ENCODE peak calls at places on chromosomes 4 and X, in seven cellular contexts. One of them, this sample, is unnamed.
A peak's percentile ranks its signal among the peaks of the same experiment; 100 is the strongest.

GRCh38 chrX:46574941-46575381 is 1.4 kb downstream of the CHST7 start:
- DNase-seq in H1: no peak
- DNase-seq in right lobe of liver: peak; percentile 60
- DNase-seq in esophagus muscularis mucosa: no peak
- DNase-seq in transverse colon: no peak
- DNase-seq in IMR-90: no peak
- DNase-seq in ovary: no peak
- DNase-seq in this sample: no peak

GRCh38 chrX:43964936-43965335 is 8.3 kb downstream of the NDP start:
- DNase-seq in H1: no peak
- DNase-seq in right lobe of liver: no peak
- DNase-seq in esophagus muscularis mucosa: no peak
- DNase-seq in transverse colon: no peak
- DNase-seq in IMR-90: no peak
- DNase-seq in ovary: no peak
- DNase-seq in this sample: no peak

GRCh38 chr4:60805500-60806313 is 394.4 kb upstream of the ADGRL3 start:
- DNase-seq in H1: no peak
- DNase-seq in right lobe of liver: no peak
- DNase-seq in esophagus muscularis mucosa: no peak
- DNase-seq in transverse colon: no peak
- DNase-seq in IMR-90: peak; percentile 31
- DNase-seq in ovary: no peak
- DNase-seq in this sample: no peak

GRCh38 chr4:8319731-8320385 is 50.3 kb downstream of the HTRA3 start:
- DNase-seq in H1: no peak
- DNase-seq in right lobe of liver: no peak
- DNase-seq in esophagus muscularis mucosa: no peak
- DNase-seq in transverse colon: peak; percentile 25
- DNase-seq in IMR-90: no peak
- DNase-seq in ovary: no peak
- DNase-seq in this sample: no peak

GRCh38 chrX:3609800-3610199 is 103.6 kb downstream of the PRKX start:
- DNase-seq in H1: no peak
- DNase-seq in right lobe of liver: no peak
- DNase-seq in esophagus muscularis mucosa: no peak
- DNase-seq in transverse colon: no peak
- DNase-seq in IMR-90: peak; percentile 88
- DNase-seq in ovary: no peak
- DNase-seq in this sample: no peak

GRCh38 chr4:84235131-84235530 is 264.0 kb downstream of the NKX6-1 start:
- DNase-seq in H1: no peak
- DNase-seq in right lobe of liver: no peak
- DNase-seq in esophagus muscularis mucosa: no peak
- DNase-seq in transverse colon: no peak
- DNase-seq in IMR-90: no peak
- DNase-seq in ovary: no peak
- DNase-seq in this sample: no peak

GRCh38 chr4:6727943-6728250 is 11.9 kb downstream of the BLOC1S4 start:
- DNase-seq in H1: no peak
- DNase-seq in right lobe of liver: no peak
- DNase-seq in esophagus muscularis mucosa: no peak
- DNase-seq in transverse colon: no peak
- DNase-seq in IMR-90: no peak
- DNase-seq in ovary: no peak
- DNase-seq in this sample: no peak

GRCh38 chr4:142160509-142160908 is 524.1 kb downstream of the IL15 start:
- DNase-seq in H1: no peak
- DNase-seq in right lobe of liver: no peak
- DNase-seq in esophagus muscularis mucosa: no peak
- DNase-seq in transverse colon: no peak
- DNase-seq in IMR-90: peak; percentile 18
- DNase-seq in ovary: no peak
- DNase-seq in this sample: no peak

GRCh38 chrX:10685923-10686595 is 65.7 kb upstream of the MID1 start:
- DNase-seq in H1: no peak
- DNase-seq in right lobe of liver: no peak
- DNase-seq in esophagus muscularis mucosa: no peak
- DNase-seq in transverse colon: no peak
- DNase-seq in IMR-90: peak; percentile 25
- DNase-seq in ovary: no peak
- DNase-seq in this sample: no peak

GRCh38 chr4:24913099-24913445 is 230 bp upstream of the CCDC149 start:
- DNase-seq in H1: no peak
- DNase-seq in right lobe of liver: no peak
- DNase-seq in esophagus muscularis mucosa: no peak
- DNase-seq in transverse colon: no peak
- DNase-seq in IMR-90: no peak
- DNase-seq in ovary: no peak
- DNase-seq in this sample: no peak
- H3K4me3 ChIP-seq in H1: peak overlapping the region; percentile 37
- H3K4me3 ChIP-seq in right lobe of liver: peak overlapping the region; percentile 38
- H3K4me3 ChIP-seq in esophagus muscularis mucosa: peak overlapping the region; percentile 76
- H3K4me3 ChIP-seq in transverse colon: peak overlapping the region; percentile 35
- H3K4me3 ChIP-seq in IMR-90: peak overlapping the region; percentile 70
- H3K4me3 ChIP-seq in ovary: peak overlapping the region; percentile 48
- H3K4me3 ChIP-seq in this sample: peak overlapping the region; percentile 30

GRCh38 chr4:113397114-113397701 is 347.8 kb downstream of the ANK2 start:
- DNase-seq in H1: no peak
- DNase-seq in right lobe of liver: no peak
- DNase-seq in esophagus muscularis mucosa: no peak
- DNase-seq in transverse colon: no peak
- DNase-seq in IMR-90: peak; percentile 82
- DNase-seq in ovary: peak; percentile 27
- DNase-seq in this sample: no peak

GRCh38 chr4:113394108-113394729 is 344.8 kb downstream of the ANK2 start:
- DNase-seq in H1: no peak
- DNase-seq in right lobe of liver: no peak
- DNase-seq in esophagus muscularis mucosa: no peak
- DNase-seq in transverse colon: no peak
- DNase-seq in IMR-90: no peak
- DNase-seq in ovary: no peak
- DNase-seq in this sample: no peak

GRCh38 chr4:113398441-113399143 is 349.1 kb downstream of the ANK2 start:
- DNase-seq in H1: no peak
- DNase-seq in right lobe of liver: no peak
- DNase-seq in esophagus muscularis mucosa: no peak
- DNase-seq in transverse colon: no peak
- DNase-seq in IMR-90: no peak
- DNase-seq in ovary: no peak
- DNase-seq in this sample: no peak

GRCh38 chr4:113390850-113391249 is 341.4 kb downstream of the ANK2 start:
- DNase-seq in H1: no peak
- DNase-seq in right lobe of liver: no peak
- DNase-seq in esophagus muscularis mucosa: no peak
- DNase-seq in transverse colon: no peak
- DNase-seq in IMR-90: no peak
- DNase-seq in ovary: no peak
- DNase-seq in this sample: no peak

DNA sequence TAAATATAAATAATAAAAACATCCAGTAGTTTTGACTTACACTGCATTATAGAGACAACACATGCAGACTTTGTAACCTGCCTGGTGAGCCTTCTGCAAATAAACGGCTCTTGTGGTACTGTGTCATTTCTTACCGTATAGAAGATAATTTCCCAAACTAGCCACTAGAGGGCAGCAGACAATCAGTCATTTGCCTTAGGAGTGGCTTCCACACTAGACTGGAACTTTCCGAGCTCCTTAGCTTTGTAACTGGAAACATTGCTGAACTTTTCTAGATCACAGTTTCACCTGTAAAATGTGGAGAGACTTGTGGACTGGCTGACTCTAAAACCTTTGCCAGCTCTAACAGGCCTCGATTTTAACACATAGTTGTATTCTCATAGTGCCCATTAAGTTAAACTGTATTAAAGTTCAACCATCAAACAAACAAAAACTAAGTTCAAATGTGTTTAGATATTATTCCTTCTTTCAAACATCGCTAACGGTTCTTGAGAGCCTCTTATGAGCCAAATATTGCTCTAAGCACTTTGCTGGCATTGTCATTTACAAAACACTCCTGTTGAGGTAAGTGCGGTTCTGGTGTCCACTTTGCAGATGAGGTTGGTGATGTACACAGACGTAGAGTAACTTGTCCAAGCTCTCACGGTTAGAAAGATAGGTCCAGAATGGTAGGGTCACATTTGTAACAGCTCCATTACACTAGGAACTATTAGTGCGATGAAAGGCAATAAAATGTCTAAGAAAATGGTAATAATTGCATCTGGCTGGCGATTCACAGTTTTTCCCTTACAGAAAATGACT is 345.5 kb downstream of the ANK2 start:
- DNase-seq in H1: peak; percentile 51
- DNase-seq in right lobe of liver: no peak
- DNase-seq in esophagus muscularis mucosa: no peak
- DNase-seq in transverse colon: peak; percentile 35
- DNase-seq in IMR-90: peak; percentile 88
- DNase-seq in ovary: peak; percentile 38
- DNase-seq in this sample: peak; percentile 55
- TF ChIP-seq POLR2A in H1: no peak
- TF ChIP-seq POLR2A in right lobe of liver: no peak
- TF ChIP-seq POLR2A in esophagus muscularis mucosa: no peak
- TF ChIP-seq POLR2A in transverse colon: no peak
- TF ChIP-seq POLR2A in IMR-90: peak; percentile 41
- TF ChIP-seq POLR2A in ovary: no peak
- TF ChIP-seq POLR2A in this sample: no peak

GRCh38 chr4:52870225-52870624 is 8.1 kb downstream of the RASL11B start:
- DNase-seq in H1: no peak
- DNase-seq in right lobe of liver: no peak
- DNase-seq in esophagus muscularis mucosa: no peak
- DNase-seq in transverse colon: no peak
- DNase-seq in IMR-90: no peak
- DNase-seq in ovary: no peak
- DNase-seq in this sample: no peak

GRCh38 chr4:52869656-52870055 is 7.5 kb downstream of the RASL11B start:
- DNase-seq in H1: no peak
- DNase-seq in right lobe of liver: no peak
- DNase-seq in esophagus muscularis mucosa: no peak
- DNase-seq in transverse colon: no peak
- DNase-seq in IMR-90: no peak
- DNase-seq in ovary: no peak
- DNase-seq in this sample: no peak

GRCh38 chr4:52869196-52869595 is 7.1 kb downstream of the RASL11B start:
- DNase-seq in H1: no peak
- DNase-seq in right lobe of liver: no peak
- DNase-seq in esophagus muscularis mucosa: no peak
- DNase-seq in transverse colon: peak; percentile 31
- DNase-seq in IMR-90: peak; percentile 36
- DNase-seq in ovary: peak; percentile 79
- DNase-seq in this sample: no peak

GRCh38 chr4:52866734-52867133 is 4.6 kb downstream of the RASL11B start:
- DNase-seq in H1: no peak
- DNase-seq in right lobe of liver: no peak
- DNase-seq in esophagus muscularis mucosa: no peak
- DNase-seq in transverse colon: no peak
- DNase-seq in IMR-90: no peak
- DNase-seq in ovary: no peak
- DNase-seq in this sample: no peak

GRCh38 chr4:52868138-52868537 is 6.0 kb downstream of the RASL11B start:
- DNase-seq in H1: no peak
- DNase-seq in right lobe of liver: no peak
- DNase-seq in esophagus muscularis mucosa: no peak
- DNase-seq in transverse colon: no peak
- DNase-seq in IMR-90: no peak
- DNase-seq in ovary: peak; percentile 32
- DNase-seq in this sample: no peak
- H3K4me3 ChIP-seq in H1: no peak overlapping the region
- H3K4me3 ChIP-seq in right lobe of liver: no peak overlapping the region
- H3K4me3 ChIP-seq in esophagus muscularis mucosa: no peak overlapping the region
- H3K4me3 ChIP-seq in transverse colon: no peak overlapping the region
- H3K4me3 ChIP-seq in IMR-90: no peak overlapping the region
- H3K4me3 ChIP-seq in ovary: no peak overlapping the region
- H3K4me3 ChIP-seq in this sample: no peak overlapping the region

GRCh38 chrX:121256653-121257052 is 209.2 kb downstream of the GLUD2 start:
- DNase-seq in H1: no peak
- DNase-seq in right lobe of liver: no peak
- DNase-seq in esophagus muscularis mucosa: no peak
- DNase-seq in transverse colon: no peak
- DNase-seq in IMR-90: no peak
- DNase-seq in ovary: no peak
- DNase-seq in this sample: no peak

GRCh38 chrX:121259170-121259569 is 211.8 kb downstream of the GLUD2 start:
- DNase-seq in H1: no peak
- DNase-seq in right lobe of liver: no peak
- DNase-seq in esophagus muscularis mucosa: no peak
- DNase-seq in transverse colon: no peak
- DNase-seq in IMR-90: no peak
- DNase-seq in ovary: no peak
- DNase-seq in this sample: no peak

GRCh38 chrX:121260568-121261240 is 213.3 kb downstream of the GLUD2 start:
- DNase-seq in H1: no peak
- DNase-seq in right lobe of liver: no peak
- DNase-seq in esophagus muscularis mucosa: no peak
- DNase-seq in transverse colon: no peak
- DNase-seq in IMR-90: no peak
- DNase-seq in ovary: no peak
- DNase-seq in this sample: no peak

GRCh38 chrX:121254336-121254735 is 206.9 kb downstream of the GLUD2 start:
- DNase-seq in H1: no peak
- DNase-seq in right lobe of liver: no peak
- DNase-seq in esophagus muscularis mucosa: no peak
- DNase-seq in transverse colon: no peak
- DNase-seq in IMR-90: no peak
- DNase-seq in ovary: no peak
- DNase-seq in this sample: no peak

GRCh38 chrX:121258545-121258944 is 211.1 kb downstream of the GLUD2 start:
- DNase-seq in H1: no peak
- DNase-seq in right lobe of liver: no peak
- DNase-seq in esophagus muscularis mucosa: no peak
- DNase-seq in transverse colon: no peak
- DNase-seq in IMR-90: no peak
- DNase-seq in ovary: no peak
- DNase-seq in this sample: no peak
- TF ChIP-seq POLR2A in H1: no peak
- TF ChIP-seq POLR2A in right lobe of liver: no peak
- TF ChIP-seq POLR2A in esophagus muscularis mucosa: no peak
- TF ChIP-seq POLR2A in transverse colon: no peak
- TF ChIP-seq POLR2A in IMR-90: no peak
- TF ChIP-seq POLR2A in ovary: no peak
- TF ChIP-seq POLR2A in this sample: no peak

GRCh38 chr4:123401466-123402175 is 5.0 kb downstream of the SPRY1 start:
- DNase-seq in H1: no peak
- DNase-seq in right lobe of liver: no peak
- DNase-seq in esophagus muscularis mucosa: no peak
- DNase-seq in transverse colon: no peak
- DNase-seq in IMR-90: no peak
- DNase-seq in ovary: no peak
- DNase-seq in this sample: no peak
- H3K4me3 ChIP-seq in H1: no peak overlapping the region
- H3K4me3 ChIP-seq in right lobe of liver: no peak overlapping the region
- H3K4me3 ChIP-seq in esophagus muscularis mucosa: peak overlapping the region; percentile 93
- H3K4me3 ChIP-seq in transverse colon: no peak overlapping the region
- H3K4me3 ChIP-seq in IMR-90: no peak overlapping the region
- H3K4me3 ChIP-seq in ovary: peak overlapping the region; percentile 62
- H3K4me3 ChIP-seq in this sample: no peak overlapping the region

GRCh38 chr4:40057540-40058091 is 966 bp downstream of the N4BP2 start:
- DNase-seq in H1: no peak
- DNase-seq in right lobe of liver: peak; percentile 69
- DNase-seq in esophagus muscularis mucosa: peak; percentile 95
- DNase-seq in transverse colon: peak; percentile 85
- DNase-seq in IMR-90: peak; percentile 96
- DNase-seq in ovary: peak; percentile 71
- DNase-seq in this sample: peak; percentile 94
- TF ChIP-seq POLR2A in H1: peak; percentile 26
- TF ChIP-seq POLR2A in right lobe of liver: peak; percentile 37
- TF ChIP-seq POLR2A in esophagus muscularis mucosa: no peak
- TF ChIP-seq POLR2A in transverse colon: peak; percentile 59
- TF ChIP-seq POLR2A in IMR-90: no peak
- TF ChIP-seq POLR2A in ovary: peak; percentile 41
- TF ChIP-seq POLR2A in this sample: no peak